ENCODE peak calls at places on chromosome 10, in six cellular contexts. Y, Q, R, G, C and L are unnamed samples.

GRCh38 chr10:131729938-131730660 is 170.7 kb upstream of the PPP2R2D start:
- DNase-seq in C (no peak), Q (no peak), G (no peak), R (no peak), Y (no peak), L (no peak)

GRCh38 chr10:119206603-119207366 is 586 bp upstream of the GRK5 start:
- DNase-seq in R (peak; percentile 82), Q (peak; percentile 70), G (peak; percentile 92), C (no peak), Y (peak; percentile 77), L (peak; percentile 40)

GRCh38 chr10:470339-471003 is 219.0 kb downstream of the DIP2C start:
- DNase-seq in C (no peak), Q (no peak), G (no peak), Y (no peak), R (peak; percentile 35), L (no peak)

GRCh38 chr10:50470798-50471582 is 152.8 kb downstream of the SGMS1 start:
- DNase-seq in G (no peak), Y (peak; percentile 4), R (no peak), Q (no peak), C (peak; percentile 72), L (no peak)

GRCh38 chr10:109866168-109866994 is 56.9 kb downstream of the XPNPEP1 start:
- DNase-seq in Q (no peak), R (no peak), G (peak; percentile 39), C (no peak), Y (peak; percentile 49), L (no peak)

GRCh38 chr10:100697070-100697469 is 48.3 kb upstream of the PAX2 start:
- DNase-seq in Q (no peak), Y (peak; percentile 54), G (no peak), R (no peak), C (no peak), L (no peak)

GRCh38 chr10:122306282-122306681 is 35.2 kb downstream of the BTBD16 start:
- DNase-seq in Q (no peak), G (no peak), Y (no peak), R (no peak), C (no peak), L (no peak)

GRCh38 chr10:101545898-101546297 is 42.2 kb downstream of the POLL start:
- DNase-seq in G (peak; percentile 32), R (no peak), Y (no peak), Q (no peak), C (no peak), L (no peak)

GRCh38 chr10:100930368-100930767 is 17.6 kb downstream of the SLF2 start:
- DNase-seq in R (no peak), Q (no peak), Y (no peak), G (no peak), C (no peak), L (no peak)

GRCh38 chr10:114017873-114018272 is 25.8 kb upstream of the ADRB1 start:
- DNase-seq in R (no peak), Q (no peak), C (no peak), G (no peak), Y (no peak), L (no peak)

GRCh38 chr10:118595064-118595420 is 406 bp downstream of the PRLHR start:
- DNase-seq in C (no peak), R (no peak), G (peak; percentile 27), Q (no peak), Y (no peak), L (no peak)

GRCh38 chr10:101292194-101293006 is 61.6 kb upstream of the BTRC start:
- DNase-seq in R (no peak), C (no peak), Y (no peak), G (peak; percentile 83), Q (no peak), L (no peak)

GRCh38 chr10:84214612-84215235 is 10.6 kb downstream of the LRIT2 start:
- DNase-seq in Q (peak; percentile 36), R (no peak), C (no peak), Y (no peak), G (peak; percentile 52), L (no peak)

GRCh38 chr10:114780610-114781184 is 40.9 kb upstream of the FHIP2A start:
- DNase-seq in R (no peak), Y (peak; percentile 9), Q (no peak), C (no peak), G (no peak), L (no peak)

GRCh38 chr10:95450188-95450587 is 111.0 kb downstream of the SORBS1 start:
- DNase-seq in Q (no peak), Y (no peak), R (no peak), C (no peak), G (no peak), L (no peak)

GRCh38 chr10:90742189-90742588 is 115.7 kb downstream of the HTR7 start:
- DNase-seq in C (no peak), G (no peak), R (no peak), Y (peak; percentile 27), Q (no peak), L (no peak)

GRCh38 chr10:28928484-28928883 is 251.2 kb downstream of the BAMBI start:
- DNase-seq in Q (no peak), R (no peak), G (no peak), Y (no peak), C (no peak), L (no peak)

GRCh38 chr10:111004016-111004415 is 72.8 kb upstream of the ADRA2A start:
- DNase-seq in Q (no peak), Y (no peak), C (no peak), R (no peak), G (no peak), L (no peak)

GRCh38 chr10:132120734-132121510 is 55.2 kb downstream of the JAKMIP3 start:
- DNase-seq in Y (no peak), C (no peak), G (no peak), R (no peak), Q (no peak), L (no peak)

GRCh38 chr10:108250954-108251620 is 1086.6 kb upstream of the SORCS1 start:
- DNase-seq in G (peak; percentile 11), Q (no peak), C (no peak), Y (no peak), R (no peak), L (no peak)

GRCh38 chr10:108244443-108245228 is 1080.1 kb upstream of the SORCS1 start:
- DNase-seq in G (no peak), C (no peak), Q (no peak), R (no peak), Y (no peak), L (no peak)

GRCh38 chr10:108254089-108254488 is 1089.6 kb upstream of the SORCS1 start:
- DNase-seq in Q (no peak), R (no peak), C (no peak), Y (no peak), G (no peak), L (no peak)

DNA sequence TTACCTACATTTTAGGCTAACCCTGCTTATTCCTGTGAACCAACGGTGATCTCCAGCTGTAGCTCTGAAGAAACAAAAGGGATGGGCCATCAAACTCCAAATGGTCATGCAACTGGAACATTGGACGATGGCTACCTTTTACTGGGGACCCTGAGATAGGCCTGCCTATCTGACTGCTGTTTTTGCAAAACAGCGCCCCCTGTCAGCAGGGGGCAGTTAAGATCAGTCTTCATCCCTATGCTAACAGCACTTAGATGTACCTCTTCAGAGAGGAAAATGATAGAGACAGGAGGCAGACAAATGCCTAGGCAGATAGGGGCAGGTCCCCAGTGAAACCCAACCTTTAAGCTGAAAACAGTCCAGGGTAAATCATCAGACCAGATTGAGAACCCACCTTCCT is 1085.4 kb upstream of the SORCS1 start:
- DNase-seq in Q (no peak), C (no peak), G (no peak), Y (no peak), R (no peak), L (no peak)
- TF ChIP-seq CTCF in Q (no peak), C (no peak), G (peak; percentile 27), Y (no peak), R (no peak), L (no peak)

DNA sequence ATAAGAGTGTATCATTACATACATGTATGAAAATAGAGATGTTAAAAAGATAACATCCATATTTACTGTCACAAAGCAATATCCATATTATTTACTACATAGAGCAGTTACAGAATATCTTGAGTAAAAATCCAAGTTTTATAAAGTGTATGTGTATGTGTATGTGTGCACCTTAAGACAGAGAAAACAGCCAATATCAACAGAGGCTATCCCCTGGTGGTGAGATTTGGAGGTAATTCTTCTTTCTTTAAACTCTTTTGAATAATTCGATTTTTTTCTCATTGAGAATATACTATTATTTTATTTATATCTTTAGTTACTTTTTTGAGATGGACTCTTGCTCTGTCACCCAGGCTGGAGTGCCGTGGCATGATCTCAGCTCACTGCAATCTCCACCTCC is 18.4 kb downstream of the TRDMT1 start:
- DNase-seq in Y (no peak), C (no peak), R (no peak), G (no peak), Q (no peak), L (no peak)
- TF ChIP-seq CTCF in Y (peak; percentile 20), C (peak; percentile 5), R (no peak), G (peak; percentile 30), Q (no peak), L (no peak)

GRCh38 chr10:70360215-70360614 is 22.2 kb downstream of the LRRC20 start:
- DNase-seq in G (no peak), C (no peak), R (no peak), Y (no peak), Q (no peak), L (no peak)

GRCh38 chr10:70364772-70365091 is 17.7 kb downstream of the LRRC20 start:
- DNase-seq in G (no peak), R (no peak), C (no peak), Q (no peak), Y (no peak), L (no peak)

GRCh38 chr10:70364001-70364771 is 18.2 kb downstream of the LRRC20 start:
- DNase-seq in Y (peak; percentile 99), G (peak; percentile 88), R (peak; percentile 96), Q (peak; percentile 92), C (peak; percentile 95), L (peak; percentile 68)

GRCh38 chr10:70362357-70362756 is 20.1 kb downstream of the LRRC20 start:
- DNase-seq in Y (no peak), G (no peak), C (no peak), R (no peak), Q (no peak), L (no peak)

DNA sequence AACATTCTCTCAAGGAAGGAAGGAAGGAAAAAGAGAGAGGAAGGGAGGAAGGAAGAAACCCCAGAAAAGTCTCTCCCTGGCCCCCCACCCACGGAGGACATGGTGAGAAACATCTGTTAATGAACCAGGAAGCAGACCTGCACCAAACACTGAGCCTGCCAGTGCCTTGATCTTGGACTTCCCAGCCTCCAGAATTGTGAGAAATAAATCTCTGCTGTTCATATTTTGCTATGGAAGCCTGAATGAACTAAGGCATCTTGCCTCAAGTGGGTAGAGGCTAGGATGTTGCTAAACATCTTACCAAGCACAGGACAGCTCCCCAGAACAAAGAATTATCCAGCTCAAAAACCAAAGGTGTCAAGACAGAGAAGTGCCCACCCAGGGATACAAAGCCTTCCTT is 19.1 kb downstream of the LRRC20 start:
- DNase-seq in R (no peak), Q (no peak), C (no peak), G (no peak), Y (no peak), L (no peak)
- TF ChIP-seq CTCF in R (no peak), Q (no peak), C (no peak), G (no peak), Y (no peak), L (no peak)

DNA sequence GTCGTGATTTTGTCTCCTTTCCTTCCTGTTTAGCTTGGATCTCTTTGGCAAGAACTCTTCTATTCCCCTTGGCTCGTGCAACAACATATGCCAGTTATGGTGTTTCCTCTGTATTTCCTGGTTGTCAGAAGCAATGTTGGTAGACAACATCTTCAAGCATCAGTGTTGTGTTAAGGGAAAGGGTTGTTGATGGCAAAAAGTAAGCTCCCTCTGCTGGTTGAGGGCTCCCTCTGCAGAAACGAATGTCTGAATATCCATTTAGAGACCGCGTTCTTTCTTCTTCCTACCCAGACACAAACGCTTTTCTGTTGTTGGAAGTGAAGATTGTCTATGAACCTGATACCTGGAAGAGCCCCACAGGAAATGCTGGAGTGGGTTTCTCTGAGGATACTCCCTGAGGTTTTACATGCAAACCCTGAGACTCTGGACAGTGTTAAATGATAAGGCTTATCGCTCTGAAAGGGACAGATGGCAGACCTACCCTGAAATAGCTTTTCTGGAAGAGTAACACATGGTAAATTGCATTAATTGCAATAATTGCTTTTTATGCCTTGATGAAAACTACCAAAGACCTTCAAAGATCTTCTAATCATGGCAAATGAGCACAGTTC is 23.6 kb upstream of the C1QL3 start:
- DNase-seq in Q (no peak), C (no peak), Y (peak; percentile 61), G (peak; percentile 50), R (no peak), L (no peak)
- TF ChIP-seq CTCF in Q (peak; percentile 38), C (peak; percentile 58), Y (peak; percentile 86), G (peak; percentile 57), R (peak; percentile 33), L (no peak)